ENCODE peak calls at places on chromosomes 6 and 20, in four cellular contexts. D, V, T and X are unnamed samples.

GRCh38 chr6:154920502-154921200 is 74.5 kb upstream of the TIAM2 start:
- DNase-seq in D (no peak), V (no peak), T (no peak), X (no peak)

GRCh38 chr20:32449890-32450401 is 91.8 kb downstream of the ASXL1 start:
- DNase-seq in D (no peak), V (no peak), T (no peak), X (no peak)

GRCh38 chr20:2984028-2984501 is 59.4 kb upstream of the GNRH2 start:
- DNase-seq in D (no peak), V (no peak), T (no peak), X (no peak)

GRCh38 chr6:130624046-130624445 is 203.2 kb upstream of the SMLR1 start:
- DNase-seq in D (no peak), V (no peak), T (no peak), X (no peak)

GRCh38 chr20:57589728-57590484 is 29.0 kb downstream of the PCK1 start:
- DNase-seq in D (no peak), V (no peak), T (no peak), X (no peak)

GRCh38 chr20:8131598-8132014 is 460 bp upstream of the PLCB1 start:
- DNase-seq in D (peak), V (no peak), T (peak), X (no peak)

GRCh38 chr20:39660965-39661364 is 698.8 kb downstream of the DHX35 start:
- DNase-seq in D (no peak), V (no peak), T (no peak), X (no peak)

GRCh38 chr6:167807200-167807599 is 19.5 kb upstream of the AFDN start:
- DNase-seq in D (no peak), V (no peak), T (no peak), X (no peak)

GRCh38 chr6:53426544-53427270 is 78.0 kb upstream of the ELOVL5 start:
- DNase-seq in D (no peak), V (no peak), T (no peak), X (no peak)

GRCh38 chr6:54899986-54900385 is 53.4 kb downstream of the FAM83B start:
- DNase-seq in D (no peak), V (no peak), T (no peak), X (no peak)

GRCh38 chr6:160051390-160051789 is 70.2 kb upstream of the SLC22A1 start:
- DNase-seq in D (no peak), V (no peak), T (no peak), X (no peak)

GRCh38 chr6:47097092-47097945 is 55.2 kb upstream of the ADGRF1 start:
- DNase-seq in D (peak), V (peak), T (peak), X (peak)

GRCh38 chr6:101286146-101286545 is 107.4 kb upstream of the GRIK2 start:
- DNase-seq in D (no peak), V (no peak), T (no peak), X (no peak)

GRCh38 chr6:53107091-53107490 is 41.5 kb downstream of the GCM1 start:
- DNase-seq in D (no peak), V (no peak), T (no peak), X (no peak)

GRCh38 chr6:148450866-148451265 is 108.2 kb downstream of the SASH1 start:
- DNase-seq in D (no peak), V (no peak), T (no peak), X (no peak)

GRCh38 chr6:22613695-22614094 is 44.3 kb downstream of the HDGFL1 start:
- DNase-seq in D (no peak), V (no peak), T (no peak), X (no peak)

GRCh38 chr20:37703338-37703660 is 9.5 kb downstream of the CTNNBL1 start:
- DNase-seq in D (no peak), V (no peak), T (no peak), X (no peak)

GRCh38 chr6:43070028-43070632 is 6.0 kb upstream of the PTK7 start:
- DNase-seq in D (peak), V (peak), T (no peak), X (peak)

GRCh38 chr6:21595951-21596378 is 2.4 kb downstream of the SOX4 start:
- DNase-seq in D (peak), V (peak), T (no peak), X (no peak)

GRCh38 chr6:152916035-152916434 is 66.8 kb downstream of the FBXO5 start:
- DNase-seq in D (no peak), V (no peak), T (no peak), X (no peak)

GRCh38 chr20:2385496-2385895 is 4.8 kb downstream of the TGM6 start:
- DNase-seq in D (no peak), V (no peak), T (peak), X (no peak)

GRCh38 chr6:130009148-130009547 is 9.2 kb upstream of the L3MBTL3 start:
- DNase-seq in D (no peak), V (no peak), T (no peak), X (no peak)

GRCh38 chr20:56914532-56914931 is 285.4 kb downstream of the TFAP2C start:
- DNase-seq in D (no peak), V (no peak), T (no peak), X (no peak)

GRCh38 chr6:13767121-13767794 is 47.1 kb downstream of the MCUR1 start:
- DNase-seq in D (no peak), V (peak), T (peak), X (peak)

GRCh38 chr20:58146081-58146734 is 82.2 kb downstream of the ANKRD60 start:
- DNase-seq in D (no peak), V (no peak), T (no peak), X (no peak)

GRCh38 chr6:137332637-137333228 is 113.5 kb upstream of the IFNGR1 start:
- DNase-seq in D (no peak), V (no peak), T (no peak), X (no peak)

GRCh38 chr6:90940812-90941481 is 354.1 kb upstream of the MAP3K7 start:
- DNase-seq in D (peak), V (peak), T (no peak), X (peak)

GRCh38 chr6:90284236-90284744 is 12.4 kb downstream of the BACH2 start:
- DNase-seq in D (peak), V (no peak), T (no peak), X (no peak)

GRCh38 chr20:1062334-1063015 is 55.9 kb upstream of the PSMF1 start:
- DNase-seq in D (no peak), V (peak), T (no peak), X (peak)

GRCh38 chr20:50987493-50988210 is 29.0 kb downstream of the MOCS3 start:
- DNase-seq in D (peak), V (peak), T (peak), X (peak)

GRCh38 chr20:5393218-5393870 is 76.6 kb upstream of the PROKR2 start:
- DNase-seq in D (no peak), V (peak), T (no peak), X (peak)

GRCh38 chr6:44542401-44543116 is 155.1 kb downstream of the CDC5L start:
- DNase-seq in D (no peak), V (no peak), T (no peak), X (peak)